ENCODE peak calls at places on chromosomes 16 and 17, in seven cellular contexts. L is anterior cingulate cortex; E is heart left ventricle; W is endothelial cell; R is kidney glomerular epithelial cell; Y is activated T-cell treated with anti-CD3 and anti-CD28 coated beads, Interleukin-2, amount 50 U/mL, for 24 hours; A is OCI-M1. M is an unnamed sample.

GRCh38 chr17:1727258-1727789 is 2.8 kb downstream of the WDR81 start:
- DNase-seq in E (no peak), Y (no peak), A (no peak), L (no peak), W (no peak), R (no peak), M (no peak)

GRCh38 chr16:56603589-56603988 is 4.8 kb upstream of the MT2A start:
- DNase-seq in R (peak), W (peak), A (peak), E (no peak), L (peak), Y (no peak), M (no peak)

GRCh38 chr16:89193576-89194293 is 6.6 kb downstream of the SLC22A31 start:
- DNase-seq in E (peak), A (no peak), W (no peak), R (no peak), L (no peak), Y (peak), M (no peak)

GRCh38 chr17:56756536-56756935 is 77.2 kb downstream of the C17orf67 start:
- DNase-seq in A (no peak), R (peak), Y (no peak), E (no peak), W (no peak), L (no peak), M (no peak)

GRCh38 chr16:80129791-80130190 is 411.0 kb upstream of the DYNLRB2 start:
- DNase-seq in R (no peak), W (no peak), L (no peak), Y (no peak), A (no peak), E (no peak), M (no peak)

GRCh38 chr16:12998376-12999085 is 97.1 kb downstream of the SHISA9 start:
- DNase-seq in E (no peak), Y (no peak), R (peak), W (no peak), A (no peak), L (no peak), M (no peak)

GRCh38 chr17:73119631-73120030 is 27.1 kb upstream of the SLC39A11 start:
- DNase-seq in R (no peak), W (no peak), Y (no peak), L (no peak), E (no peak), A (no peak), M (no peak)

GRCh38 chr17:39665642-39666221 is 583 bp downstream of the TCAP start:
- DNase-seq in L (no peak), A (no peak), W (no peak), E (peak), R (no peak), Y (no peak), M (no peak)

GRCh38 chr16:4315185-4316102 is at the start of gene GLIS2:
- DNase-seq in R (peak), A (peak), W (peak), Y (peak), L (peak), E (peak), M (no peak)

GRCh38 chr17:27282054-27282501 is 11.8 kb upstream of the WSB1 start:
- DNase-seq in A (peak), L (no peak), Y (no peak), R (peak), W (no peak), E (no peak), M (no peak)

GRCh38 chr16:7946142-7946541 is 613.5 kb downstream of the RBFOX1 start:
- DNase-seq in W (no peak), Y (no peak), L (no peak), E (no peak), R (no peak), A (no peak), M (no peak)